ENCODE peak calls at places on chromosomes 4 and X, in seven cellular contexts. F is endothelial cell, H is heart right ventricle, M is esophagus squamous epithelium, R is GM10248, D is fibroblast of pulmonary artery, V is coronary artery. Q is an unnamed sample.

GRCh38 chrX:129759576-129760061 is 20.1 kb upstream of the SASH3 start:
- DNase-seq in R (no peak), V (no peak), D (peak), F (no peak), H (peak), M (no peak), Q (peak)

GRCh38 chr4:84615355-84615754 is 32.4 kb downstream of the CDS1 start:
- DNase-seq in D (no peak), F (no peak), H (no peak), R (no peak), V (no peak), M (no peak), Q (no peak)

GRCh38 chrX:18722500-18723071 is 15.1 kb downstream of the PPEF1 start:
- DNase-seq in R (no peak), F (no peak), H (no peak), M (no peak), V (no peak), D (no peak), Q (no peak)

GRCh38 chrX:100643212-100643611 is 787 bp upstream of the SRPX2 start:
- DNase-seq in F (no peak), R (no peak), H (no peak), M (no peak), V (no peak), D (no peak), Q (no peak)

GRCh38 chr4:14667624-14668295 is 334.5 kb upstream of the CPEB2 start:
- DNase-seq in D (no peak), F (no peak), H (no peak), R (no peak), M (no peak), V (no peak), Q (no peak)

GRCh38 chrX:19748898-19749680 is 138.3 kb downstream of the SH3KBP1 start:
- DNase-seq in F (no peak), D (no peak), H (no peak), R (no peak), M (no peak), V (no peak), Q (no peak)

GRCh38 chr4:107166181-107166580 is 130.1 kb upstream of the DKK2 start:
- DNase-seq in V (no peak), R (no peak), F (no peak), H (no peak), M (no peak), D (no peak), Q (no peak)

GRCh38 chr4:94595880-94596483 is 144.2 kb downstream of the PDLIM5 start:
- DNase-seq in M (no peak), H (no peak), F (no peak), R (peak), V (no peak), D (peak), Q (no peak)

GRCh38 chr4:26860157-26860921 is at the start of gene STIM2:
- DNase-seq in M (peak), V (peak), H (peak), F (peak), D (peak), R (peak), Q (peak)

GRCh38 chr4:2829933-2830451 is 13.7 kb upstream of the ADD1 start:
- DNase-seq in R (no peak), D (no peak), H (no peak), M (no peak), F (no peak), V (peak), Q (no peak)

GRCh38 chrX:47321386-47321785 is 49.0 kb upstream of the ZNF157 start:
- DNase-seq in H (peak), M (no peak), V (no peak), R (no peak), D (peak), F (peak), Q (no peak)

GRCh38 chrX:46444011-46444410 is 101.2 kb downstream of the ZNF674 start:
- DNase-seq in R (no peak), H (no peak), M (no peak), F (no peak), D (peak), V (no peak), Q (peak)

GRCh38 chr4:139556735-139557505 is 901 bp upstream of the SETD7 start:
- DNase-seq in V (peak), R (peak), M (peak), D (no peak), F (peak), H (peak), Q (peak)

GRCh38 chrX:31376408-31376807 is 304.6 kb upstream of the FTHL17 start:
- DNase-seq in D (no peak), H (no peak), V (no peak), M (no peak), F (no peak), R (no peak), Q (no peak)

GRCh38 chr4:94463771-94464170 is 12.0 kb downstream of the PDLIM5 start:
- DNase-seq in D (no peak), F (no peak), V (no peak), H (no peak), M (no peak), R (no peak), Q (no peak)

GRCh38 chr4:3802571-3803474 is 36.6 kb downstream of the ADRA2C start:
- DNase-seq in V (no peak), M (no peak), R (no peak), H (no peak), D (no peak), F (no peak), Q (peak)

GRCh38 chr4:81723927-81724587 is 252.3 kb upstream of the RASGEF1B start:
- DNase-seq in D (peak), H (peak), R (no peak), M (no peak), V (no peak), F (no peak), Q (peak)

GRCh38 chr4:124060261-124060918 is 652.1 kb downstream of the ANKRD50 start:
- DNase-seq in R (no peak), D (peak), V (peak), M (no peak), H (peak), F (no peak), Q (no peak)

GRCh38 chr4:179625391-179625790 is 2183.2 kb upstream of the AGA start:
- DNase-seq in D (peak), F (no peak), M (no peak), R (no peak), V (no peak), H (no peak), Q (no peak)

GRCh38 chrX:138897621-138898492 is 186.3 kb upstream of the FGF13 start:
- DNase-seq in R (no peak), D (no peak), V (no peak), F (no peak), M (no peak), H (no peak), Q (no peak)

GRCh38 chr4:148477276-148477675 is 35.1 kb upstream of the NR3C2 start:
- DNase-seq in F (no peak), V (no peak), M (no peak), D (no peak), R (no peak), H (no peak), Q (no peak)

GRCh38 chrX:9728271-9728670 is 37.4 kb downstream of the GPR143 start:
- DNase-seq in D (no peak), F (no peak), V (no peak), R (no peak), H (no peak), M (no peak), Q (no peak)

GRCh38 chr4:115871596-115871995 is 758.2 kb upstream of the NDST4 start:
- DNase-seq in M (no peak), R (no peak), H (no peak), V (no peak), F (no peak), D (no peak), Q (no peak)

GRCh38 chr4:145234086-145234694 is 53.8 kb upstream of the OTUD4 start:
- DNase-seq in H (peak), V (no peak), D (peak), F (peak), M (no peak), R (peak), Q (peak)

GRCh38 chrX:63258144-63258543 is 93.0 kb downstream of the SPIN4 start:
- DNase-seq in V (no peak), H (no peak), F (no peak), R (no peak), D (no peak), M (no peak), Q (no peak)

GRCh38 chrX:133630362-133630761 is 215.1 kb upstream of the GPC4 start:
- DNase-seq in R (no peak), M (no peak), D (no peak), F (no peak), V (no peak), H (no peak), Q (no peak)

GRCh38 chrX:133637765-133638164 is 222.5 kb upstream of the GPC4 start:
- DNase-seq in M (no peak), H (no peak), R (no peak), V (no peak), F (no peak), D (no peak), Q (no peak)

GRCh38 chrX:133638285-133638684 is 223.0 kb upstream of the GPC4 start:
- DNase-seq in V (no peak), M (no peak), H (no peak), R (no peak), D (no peak), F (no peak), Q (no peak)

GRCh38 chrX:133633162-133633561 is 217.9 kb upstream of the GPC4 start:
- DNase-seq in M (no peak), V (no peak), D (no peak), R (no peak), H (no peak), F (no peak), Q (no peak)

GRCh38 chrX:133634416-133634815 is 219.1 kb upstream of the GPC4 start:
- DNase-seq in M (no peak), F (no peak), R (no peak), H (no peak), D (no peak), V (no peak), Q (no peak)
- TF ChIP-seq CTCF in M (no peak), F (no peak), R (no peak), H (no peak), D (no peak), V (no peak), Q (no peak)

GRCh38 chrX:2712890-2713860 is 22.1 kb downstream of the CD99 start:
- DNase-seq in V (no peak), R (no peak), D (no peak), M (no peak), F (no peak), H (no peak), Q (no peak)

GRCh38 chrX:2714551-2714950 is 23.5 kb downstream of the CD99 start:
- DNase-seq in F (no peak), M (no peak), D (no peak), R (no peak), V (no peak), H (no peak), Q (peak)

GRCh38 chrX:2712428-2712827 is 21.3 kb downstream of the CD99 start:
- DNase-seq in M (no peak), V (no peak), R (no peak), D (no peak), H (no peak), F (no peak), Q (no peak)

GRCh38 chrX:2711441-2711840 is 20.3 kb downstream of the CD99 start:
- DNase-seq in F (no peak), D (no peak), R (no peak), H (no peak), V (no peak), M (no peak), Q (no peak)

GRCh38 chrX:2715066-2715600 is 24.0 kb downstream of the CD99 start:
- DNase-seq in V (no peak), R (no peak), F (no peak), H (no peak), M (no peak), D (no peak), Q (no peak)
- TF ChIP-seq CTCF in V (no peak), R (no peak), F (no peak), H (no peak), M (no peak), D (no peak), Q (no peak)

DNA sequence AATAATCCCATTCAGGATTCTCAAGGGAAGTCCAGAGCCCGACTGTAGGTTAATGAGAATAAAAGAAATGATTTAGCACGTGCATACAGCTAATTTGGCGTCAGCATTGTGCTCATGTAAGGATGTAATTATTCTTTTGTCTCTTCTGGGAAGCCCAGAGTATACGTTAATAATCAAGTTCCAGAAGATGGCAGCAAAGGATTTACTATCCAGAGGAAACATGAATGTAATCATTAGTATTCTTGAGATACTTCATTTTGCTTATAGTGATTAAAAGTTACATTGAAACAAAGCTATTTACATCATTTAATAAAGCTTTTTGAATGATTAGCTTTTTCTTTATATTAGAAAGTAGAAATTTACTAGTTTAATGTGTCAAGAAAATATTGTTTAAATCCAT is 27.1 kb upstream of the MAP9 start:
- DNase-seq in F (no peak), H (no peak), M (no peak), R (no peak), V (no peak), D (peak), Q (no peak)
- TF ChIP-seq CTCF in F (no peak), H (peak), M (peak), R (peak), V (no peak), D (peak), Q (no peak)

GRCh38 chr4:177010421-177010820 is 217.7 kb upstream of the VEGFC start:
- DNase-seq in H (no peak), V (no peak), R (no peak), M (no peak), D (no peak), F (no peak), Q (no peak)

GRCh38 chr4:177008071-177008835 is 215.5 kb upstream of the VEGFC start:
- DNase-seq in V (no peak), H (no peak), R (no peak), D (peak), M (no peak), F (no peak), Q (no peak)

GRCh38 chr4:177006331-177006730 is 213.6 kb upstream of the VEGFC start:
- DNase-seq in H (no peak), R (no peak), V (no peak), M (no peak), D (no peak), F (no peak), Q (no peak)

GRCh38 chr4:177005801-177006230 is 213.1 kb upstream of the VEGFC start:
- DNase-seq in V (no peak), F (no peak), D (peak), R (no peak), M (no peak), H (no peak), Q (no peak)

GRCh38 chr4:177008836-177009501 is 216.2 kb upstream of the VEGFC start:
- DNase-seq in H (no peak), V (no peak), M (no peak), F (no peak), R (no peak), D (no peak), Q (no peak)
- TF ChIP-seq CTCF in H (no peak), V (no peak), M (no peak), F (no peak), R (no peak), D (no peak), Q (no peak)

DNA sequence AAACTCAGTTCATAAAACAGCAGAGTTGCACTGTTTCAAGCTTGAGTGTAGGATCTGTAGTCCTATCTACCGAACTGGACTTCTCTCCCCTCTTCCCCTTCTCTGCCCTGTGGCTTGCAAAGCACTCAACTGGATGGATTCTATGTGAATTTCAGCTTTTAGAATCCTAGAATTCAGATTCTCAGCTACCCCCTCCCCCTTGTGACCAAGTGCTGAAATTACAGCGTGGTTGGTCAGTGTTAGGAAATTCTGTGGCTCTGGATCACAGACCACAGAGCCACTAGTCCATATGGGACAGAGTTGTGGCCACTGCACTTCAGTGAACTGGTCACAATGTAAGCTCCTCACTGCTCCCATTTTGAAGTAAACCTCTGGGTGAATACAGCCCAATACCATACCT is 64.6 kb upstream of the TRPC5 start:
- DNase-seq in V (no peak), D (peak), R (no peak), F (peak), H (no peak), M (no peak), Q (no peak)
- TF ChIP-seq CTCF in V (peak), D (peak), R (peak), F (peak), H (peak), M (no peak), Q (no peak)

GRCh38 chr4:140600408-140600807 is 31.6 kb upstream of the UCP1 start:
- DNase-seq in D (no peak), V (no peak), M (no peak), H (no peak), R (no peak), F (no peak), Q (no peak)

GRCh38 chr4:140595065-140595464 is 26.3 kb upstream of the UCP1 start:
- DNase-seq in D (peak), M (no peak), R (peak), F (no peak), V (no peak), H (no peak), Q (no peak)
- TF ChIP-seq CTCF in D (peak), M (peak), R (no peak), F (no peak), V (no peak), H (peak), Q (no peak)

GRCh38 chrX:111823703-111824102 is 52.3 kb upstream of the TRPC5OS start:
- DNase-seq in V (no peak), M (no peak), D (no peak), R (no peak), H (no peak), F (no peak), Q (no peak)

GRCh38 chrX:111822191-111822590 is 53.8 kb upstream of the TRPC5OS start:
- DNase-seq in V (no peak), M (no peak), D (no peak), H (no peak), R (no peak), F (no peak), Q (no peak)

DNA sequence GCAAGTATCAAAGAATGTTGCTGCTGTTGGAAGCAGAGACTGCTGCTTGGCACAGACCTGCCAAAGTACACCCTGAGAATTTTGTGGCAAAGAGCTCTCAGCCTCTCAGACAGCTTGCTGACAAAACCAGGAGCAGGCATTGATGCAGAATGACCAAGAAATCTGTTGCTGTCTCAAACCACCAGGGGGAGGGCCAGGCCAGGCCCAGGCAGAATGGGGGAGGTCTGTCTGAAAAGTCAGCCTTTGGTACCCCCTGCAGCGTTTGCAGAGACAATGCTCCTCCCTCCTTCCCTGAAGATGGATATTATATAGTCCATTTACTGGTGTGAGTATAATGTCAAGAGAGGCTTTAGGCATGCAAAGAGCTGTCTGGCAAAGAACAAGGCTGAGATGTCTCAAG is 52.9 kb upstream of the TRPC5OS start:
- DNase-seq in M (no peak), F (peak), D (no peak), H (no peak), R (peak), V (no peak), Q (no peak)
- TF ChIP-seq CTCF in M (no peak), F (peak), D (no peak), H (peak), R (no peak), V (no peak), Q (no peak)

Q was measured in activated CD8-positive, alpha-beta T cell treated with anti-CD3 and anti-CD28 coated beads for 36 hours.